ENCODE peak calls at places on chromosome 5, in ten cellular contexts. One of them, this sample, is unnamed.

GRCh38 chr5:10702040-10702629 is 58.9 kb downstream of the DAP start:
- DNase-seq in HCT116: peak
- DNase-seq in CD8-positive, alpha-beta memory T cell: no peak
- DNase-seq in OCI-LY7: no peak
- DNase-seq in K562: peak
- DNase-seq in pancreas: peak
- DNase-seq in colonic mucosa: no peak
- DNase-seq in tibial artery: no peak
- DNase-seq in transverse colon: no peak
- DNase-seq in substantia nigra: no peak
- DNase-seq in this sample: no peak

GRCh38 chr5:24110019-24110615 is 534.7 kb downstream of the CDH10 start:
- DNase-seq in colonic mucosa: no peak
- DNase-seq in CD8-positive, alpha-beta memory T cell: no peak
- DNase-seq in K562: no peak
- DNase-seq in substantia nigra: no peak
- DNase-seq in pancreas: no peak
- DNase-seq in tibial artery: no peak
- DNase-seq in OCI-LY7: peak
- DNase-seq in HCT116: no peak
- DNase-seq in transverse colon: no peak
- DNase-seq in this sample: no peak

GRCh38 chr5:154646841-154647759 is 108.1 kb upstream of the LARP1 start:
- DNase-seq in pancreas: peak
- DNase-seq in substantia nigra: no peak
- DNase-seq in transverse colon: peak
- DNase-seq in tibial artery: no peak
- DNase-seq in K562: peak
- DNase-seq in HCT116: no peak
- DNase-seq in OCI-LY7: no peak
- DNase-seq in colonic mucosa: peak
- DNase-seq in CD8-positive, alpha-beta memory T cell: no peak
- DNase-seq in this sample: no peak

GRCh38 chr5:5350101-5350500 is 72.4 kb upstream of the ICE1 start:
- DNase-seq in CD8-positive, alpha-beta memory T cell: no peak
- DNase-seq in K562: peak
- DNase-seq in substantia nigra: no peak
- DNase-seq in tibial artery: no peak
- DNase-seq in transverse colon: no peak
- DNase-seq in HCT116: no peak
- DNase-seq in pancreas: no peak
- DNase-seq in colonic mucosa: no peak
- DNase-seq in OCI-LY7: no peak
- DNase-seq in this sample: no peak

GRCh38 chr5:120096413-120096812 is 367.7 kb upstream of the PRR16 start:
- DNase-seq in colonic mucosa: no peak
- DNase-seq in pancreas: no peak
- DNase-seq in HCT116: no peak
- DNase-seq in substantia nigra: no peak
- DNase-seq in transverse colon: no peak
- DNase-seq in K562: no peak
- DNase-seq in tibial artery: no peak
- DNase-seq in CD8-positive, alpha-beta memory T cell: no peak
- DNase-seq in OCI-LY7: no peak
- DNase-seq in this sample: no peak

GRCh38 chr5:81232449-81233079 is 558 bp upstream of the CKMT2 start:
- DNase-seq in colonic mucosa: no peak
- DNase-seq in pancreas: peak
- DNase-seq in K562: no peak
- DNase-seq in HCT116: no peak
- DNase-seq in substantia nigra: no peak
- DNase-seq in CD8-positive, alpha-beta memory T cell: no peak
- DNase-seq in transverse colon: peak
- DNase-seq in OCI-LY7: no peak
- DNase-seq in tibial artery: peak
- DNase-seq in this sample: no peak

GRCh38 chr5:6660704-6661103 is 27.5 kb downstream of the SRD5A1 start:
- DNase-seq in pancreas: no peak
- DNase-seq in colonic mucosa: no peak
- DNase-seq in HCT116: no peak
- DNase-seq in CD8-positive, alpha-beta memory T cell: no peak
- DNase-seq in transverse colon: no peak
- DNase-seq in K562: no peak
- DNase-seq in tibial artery: no peak
- DNase-seq in substantia nigra: no peak
- DNase-seq in OCI-LY7: peak
- DNase-seq in this sample: no peak

GRCh38 chr5:23164971-23165370 is 311.8 kb upstream of the CDH12 start:
- DNase-seq in substantia nigra: no peak
- DNase-seq in pancreas: no peak
- DNase-seq in HCT116: no peak
- DNase-seq in K562: no peak
- DNase-seq in OCI-LY7: no peak
- DNase-seq in CD8-positive, alpha-beta memory T cell: no peak
- DNase-seq in colonic mucosa: no peak
- DNase-seq in transverse colon: no peak
- DNase-seq in tibial artery: no peak
- DNase-seq in this sample: no peak

GRCh38 chr5:76299592-76299991 is 103.5 kb upstream of the IQGAP2 start:
- DNase-seq in colonic mucosa: no peak
- DNase-seq in CD8-positive, alpha-beta memory T cell: no peak
- DNase-seq in HCT116: no peak
- DNase-seq in substantia nigra: no peak
- DNase-seq in tibial artery: no peak
- DNase-seq in transverse colon: no peak
- DNase-seq in OCI-LY7: no peak
- DNase-seq in pancreas: no peak
- DNase-seq in K562: no peak
- DNase-seq in this sample: no peak

GRCh38 chr5:137733922-137734695 is 1.8 kb downstream of the KLHL3 start:
- DNase-seq in OCI-LY7: no peak
- DNase-seq in colonic mucosa: no peak
- DNase-seq in K562: no peak
- DNase-seq in pancreas: no peak
- DNase-seq in transverse colon: no peak
- DNase-seq in tibial artery: no peak
- DNase-seq in HCT116: no peak
- DNase-seq in substantia nigra: no peak
- DNase-seq in CD8-positive, alpha-beta memory T cell: no peak
- DNase-seq in this sample: no peak

GRCh38 chr5:72531496-72532190 is 24.4 kb upstream of the ZNF366 start:
- DNase-seq in HCT116: no peak
- DNase-seq in colonic mucosa: no peak
- DNase-seq in transverse colon: no peak
- DNase-seq in CD8-positive, alpha-beta memory T cell: no peak
- DNase-seq in K562: no peak
- DNase-seq in tibial artery: no peak
- DNase-seq in pancreas: no peak
- DNase-seq in substantia nigra: no peak
- DNase-seq in OCI-LY7: no peak
- DNase-seq in this sample: no peak

DNA sequence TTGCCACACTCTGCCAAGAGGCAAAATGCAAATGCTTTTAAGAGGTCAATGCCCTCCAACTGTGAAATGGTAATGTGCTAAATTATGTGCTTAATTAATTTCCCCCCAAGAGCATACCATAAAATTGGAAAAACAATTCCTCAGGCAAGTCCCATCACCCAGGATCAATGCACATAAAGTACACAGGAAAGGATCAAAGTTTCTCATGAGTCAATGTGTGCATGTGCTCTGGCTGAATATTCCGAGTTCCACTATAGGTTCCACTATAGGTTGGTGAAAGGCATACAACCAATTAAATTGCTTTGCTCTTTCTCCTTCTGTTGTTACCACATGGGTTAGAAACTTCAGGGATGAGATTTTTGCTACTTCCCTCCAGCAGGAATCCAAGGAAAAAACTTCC is 87.1 kb downstream of the RGS7BP start:
- DNase-seq in colonic mucosa: no peak
- DNase-seq in tibial artery: no peak
- DNase-seq in HCT116: no peak
- DNase-seq in K562: no peak
- DNase-seq in OCI-LY7: no peak
- DNase-seq in CD8-positive, alpha-beta memory T cell: no peak
- DNase-seq in substantia nigra: no peak
- DNase-seq in pancreas: no peak
- DNase-seq in transverse colon: no peak
- DNase-seq in this sample: no peak
- H3K27ac ChIP-seq in colonic mucosa: no peak
- H3K27ac ChIP-seq in tibial artery: no peak
- H3K27ac ChIP-seq in HCT116: no peak
- H3K27ac ChIP-seq in K562: no peak
- H3K27ac ChIP-seq in OCI-LY7: no peak
- H3K27ac ChIP-seq in CD8-positive, alpha-beta memory T cell: no peak
- H3K27ac ChIP-seq in substantia nigra: no peak
- H3K27ac ChIP-seq in pancreas: no peak
- H3K27ac ChIP-seq in transverse colon: no peak
- H3K27ac ChIP-seq in this sample: no peak

GRCh38 chr5:67245259-67245846 is 48.8 kb upstream of the CD180 start:
- DNase-seq in substantia nigra: no peak
- DNase-seq in pancreas: no peak
- DNase-seq in HCT116: no peak
- DNase-seq in tibial artery: no peak
- DNase-seq in K562: no peak
- DNase-seq in OCI-LY7: no peak
- DNase-seq in transverse colon: no peak
- DNase-seq in colonic mucosa: no peak
- DNase-seq in CD8-positive, alpha-beta memory T cell: no peak
- DNase-seq in this sample: no peak

GRCh38 chr5:67246546-67246945 is 49.9 kb upstream of the CD180 start:
- DNase-seq in OCI-LY7: no peak
- DNase-seq in tibial artery: no peak
- DNase-seq in substantia nigra: no peak
- DNase-seq in K562: no peak
- DNase-seq in CD8-positive, alpha-beta memory T cell: no peak
- DNase-seq in pancreas: no peak
- DNase-seq in transverse colon: no peak
- DNase-seq in colonic mucosa: no peak
- DNase-seq in HCT116: no peak
- DNase-seq in this sample: no peak

GRCh38 chr5:67246108-67246507 is 49.5 kb upstream of the CD180 start:
- DNase-seq in CD8-positive, alpha-beta memory T cell: no peak
- DNase-seq in HCT116: peak
- DNase-seq in substantia nigra: no peak
- DNase-seq in K562: peak
- DNase-seq in colonic mucosa: peak
- DNase-seq in OCI-LY7: peak
- DNase-seq in transverse colon: no peak
- DNase-seq in pancreas: no peak
- DNase-seq in tibial artery: no peak
- DNase-seq in this sample: no peak

GRCh38 chr5:67248703-67249589 is 52.3 kb upstream of the CD180 start:
- DNase-seq in colonic mucosa: no peak
- DNase-seq in pancreas: no peak
- DNase-seq in transverse colon: peak
- DNase-seq in OCI-LY7: no peak
- DNase-seq in CD8-positive, alpha-beta memory T cell: no peak
- DNase-seq in substantia nigra: no peak
- DNase-seq in HCT116: no peak
- DNase-seq in tibial artery: peak
- DNase-seq in K562: no peak
- DNase-seq in this sample: no peak

GRCh38 chr5:67249590-67249895 is 52.9 kb upstream of the CD180 start:
- DNase-seq in substantia nigra: no peak
- DNase-seq in K562: no peak
- DNase-seq in pancreas: no peak
- DNase-seq in CD8-positive, alpha-beta memory T cell: no peak
- DNase-seq in colonic mucosa: no peak
- DNase-seq in tibial artery: no peak
- DNase-seq in transverse colon: no peak
- DNase-seq in HCT116: no peak
- DNase-seq in OCI-LY7: no peak
- DNase-seq in this sample: no peak
- H3K27ac ChIP-seq in substantia nigra: no peak
- H3K27ac ChIP-seq in K562: no peak
- H3K27ac ChIP-seq in pancreas: no peak
- H3K27ac ChIP-seq in CD8-positive, alpha-beta memory T cell: no peak
- H3K27ac ChIP-seq in colonic mucosa: no peak
- H3K27ac ChIP-seq in tibial artery: peak
- H3K27ac ChIP-seq in transverse colon: peak
- H3K27ac ChIP-seq in HCT116: no peak
- H3K27ac ChIP-seq in OCI-LY7: no peak
- H3K27ac ChIP-seq in this sample: no peak

GRCh38 chr5:144030904-144031303 is 139.6 kb downstream of the YIPF5 start:
- DNase-seq in colonic mucosa: no peak
- DNase-seq in CD8-positive, alpha-beta memory T cell: no peak
- DNase-seq in substantia nigra: no peak
- DNase-seq in pancreas: no peak
- DNase-seq in transverse colon: no peak
- DNase-seq in K562: no peak
- DNase-seq in HCT116: no peak
- DNase-seq in tibial artery: no peak
- DNase-seq in OCI-LY7: no peak
- DNase-seq in this sample: no peak

GRCh38 chr5:144026286-144026685 is 144.2 kb downstream of the YIPF5 start:
- DNase-seq in tibial artery: no peak
- DNase-seq in HCT116: no peak
- DNase-seq in K562: no peak
- DNase-seq in colonic mucosa: no peak
- DNase-seq in CD8-positive, alpha-beta memory T cell: no peak
- DNase-seq in transverse colon: no peak
- DNase-seq in OCI-LY7: no peak
- DNase-seq in substantia nigra: no peak
- DNase-seq in pancreas: no peak
- DNase-seq in this sample: no peak

GRCh38 chr5:144024601-144025000 is 145.9 kb downstream of the YIPF5 start:
- DNase-seq in pancreas: no peak
- DNase-seq in K562: no peak
- DNase-seq in substantia nigra: no peak
- DNase-seq in colonic mucosa: no peak
- DNase-seq in HCT116: no peak
- DNase-seq in transverse colon: no peak
- DNase-seq in CD8-positive, alpha-beta memory T cell: no peak
- DNase-seq in tibial artery: no peak
- DNase-seq in OCI-LY7: no peak
- DNase-seq in this sample: no peak

GRCh38 chr5:144028644-144029043 is 141.8 kb downstream of the YIPF5 start:
- DNase-seq in substantia nigra: no peak
- DNase-seq in HCT116: no peak
- DNase-seq in pancreas: peak
- DNase-seq in OCI-LY7: no peak
- DNase-seq in colonic mucosa: no peak
- DNase-seq in K562: no peak
- DNase-seq in tibial artery: no peak
- DNase-seq in CD8-positive, alpha-beta memory T cell: no peak
- DNase-seq in transverse colon: no peak
- DNase-seq in this sample: no peak

GRCh38 chr5:144028058-144028457 is 142.4 kb downstream of the YIPF5 start:
- DNase-seq in OCI-LY7: no peak
- DNase-seq in CD8-positive, alpha-beta memory T cell: no peak
- DNase-seq in K562: no peak
- DNase-seq in transverse colon: no peak
- DNase-seq in pancreas: no peak
- DNase-seq in tibial artery: no peak
- DNase-seq in substantia nigra: no peak
- DNase-seq in HCT116: no peak
- DNase-seq in colonic mucosa: no peak
- DNase-seq in this sample: no peak
- H3K27ac ChIP-seq in OCI-LY7: no peak
- H3K27ac ChIP-seq in CD8-positive, alpha-beta memory T cell: no peak
- H3K27ac ChIP-seq in K562: no peak
- H3K27ac ChIP-seq in transverse colon: peak
- H3K27ac ChIP-seq in pancreas: no peak
- H3K27ac ChIP-seq in tibial artery: no peak
- H3K27ac ChIP-seq in substantia nigra: no peak
- H3K27ac ChIP-seq in HCT116: no peak
- H3K27ac ChIP-seq in colonic mucosa: no peak
- H3K27ac ChIP-seq in this sample: no peak

GRCh38 chr5:40680741-40681350 is 1.1 kb downstream of the PTGER4 start:
- DNase-seq in transverse colon: peak
- DNase-seq in HCT116: no peak
- DNase-seq in K562: no peak
- DNase-seq in substantia nigra: no peak
- DNase-seq in colonic mucosa: peak
- DNase-seq in CD8-positive, alpha-beta memory T cell: peak
- DNase-seq in tibial artery: no peak
- DNase-seq in OCI-LY7: no peak
- DNase-seq in pancreas: peak
- DNase-seq in this sample: no peak
- H3K27ac ChIP-seq in transverse colon: peak
- H3K27ac ChIP-seq in HCT116: no peak
- H3K27ac ChIP-seq in K562: no peak
- H3K27ac ChIP-seq in substantia nigra: no peak
- H3K27ac ChIP-seq in colonic mucosa: peak
- H3K27ac ChIP-seq in CD8-positive, alpha-beta memory T cell: peak
- H3K27ac ChIP-seq in tibial artery: peak
- H3K27ac ChIP-seq in OCI-LY7: no peak
- H3K27ac ChIP-seq in pancreas: peak
- H3K27ac ChIP-seq in this sample: no peak

This sample was measured in caudate nucleus.